ENCODE peak calls at places on chromosome 10, in nine cellular contexts. One of them, this sample, is unnamed.

GRCh38 chr10:60535427-60535826 is 145.8 kb upstream of the ANK3 start:
- DNase-seq in RWPE2: no peak
- DNase-seq in stimulated activated naive B cell treated with anti-CD40 and anti-IgM and Interleukin-4, amounts not matched to agents 10 μg/mL and 1 μg/mL and 100 μg/mL, for 72 hours: no peak
- DNase-seq in AG08395: no peak
- DNase-seq in adipocyte: no peak
- DNase-seq in T1000: no peak
- DNase-seq in fibroblast of the aortic adventitia: no peak
- DNase-seq in psoas muscle: no peak
- DNase-seq in stimulated activated CD4-positive, alpha-beta T cell treated with anti-CD3 and anti-CD28 coated beads, TNF-alpha, amount 100 ng/mL, for 4 hours: no peak
- DNase-seq in this sample: no peak

GRCh38 chr10:70435241-70436085 is 6.0 kb downstream of the NODAL start:
- DNase-seq in T1000: no peak
- DNase-seq in AG08395: no peak
- DNase-seq in adipocyte: no peak
- DNase-seq in RWPE2: no peak
- DNase-seq in stimulated activated naive B cell treated with anti-CD40 and anti-IgM and Interleukin-4, amounts not matched to agents 10 μg/mL and 1 μg/mL and 100 μg/mL, for 72 hours: no peak
- DNase-seq in psoas muscle: no peak
- DNase-seq in stimulated activated CD4-positive, alpha-beta T cell treated with anti-CD3 and anti-CD28 coated beads, TNF-alpha, amount 100 ng/mL, for 4 hours: no peak
- DNase-seq in fibroblast of the aortic adventitia: no peak
- DNase-seq in this sample: no peak

GRCh38 chr10:86253171-86254072 is 113.2 kb downstream of the GRID1 start:
- DNase-seq in T1000: no peak
- DNase-seq in adipocyte: no peak
- DNase-seq in fibroblast of the aortic adventitia: no peak
- DNase-seq in AG08395: no peak
- DNase-seq in psoas muscle: no peak
- DNase-seq in RWPE2: no peak
- DNase-seq in stimulated activated naive B cell treated with anti-CD40 and anti-IgM and Interleukin-4, amounts not matched to agents 10 μg/mL and 1 μg/mL and 100 μg/mL, for 72 hours: no peak
- DNase-seq in stimulated activated CD4-positive, alpha-beta T cell treated with anti-CD3 and anti-CD28 coated beads, TNF-alpha, amount 100 ng/mL, for 4 hours: no peak
- DNase-seq in this sample: no peak

GRCh38 chr10:10855178-10855577 is 162.5 kb upstream of the CELF2 start:
- DNase-seq in fibroblast of the aortic adventitia: no peak
- DNase-seq in stimulated activated CD4-positive, alpha-beta T cell treated with anti-CD3 and anti-CD28 coated beads, TNF-alpha, amount 100 ng/mL, for 4 hours: no peak
- DNase-seq in RWPE2: no peak
- DNase-seq in T1000: no peak
- DNase-seq in psoas muscle: no peak
- DNase-seq in stimulated activated naive B cell treated with anti-CD40 and anti-IgM and Interleukin-4, amounts not matched to agents 10 μg/mL and 1 μg/mL and 100 μg/mL, for 72 hours: peak; percentile 5
- DNase-seq in adipocyte: no peak
- DNase-seq in AG08395: no peak
- DNase-seq in this sample: no peak

GRCh38 chr10:78203915-78204818 is 170.5 kb downstream of the RPS24 start:
- DNase-seq in stimulated activated naive B cell treated with anti-CD40 and anti-IgM and Interleukin-4, amounts not matched to agents 10 μg/mL and 1 μg/mL and 100 μg/mL, for 72 hours: no peak
- DNase-seq in stimulated activated CD4-positive, alpha-beta T cell treated with anti-CD3 and anti-CD28 coated beads, TNF-alpha, amount 100 ng/mL, for 4 hours: no peak
- DNase-seq in T1000: peak; percentile 26
- DNase-seq in fibroblast of the aortic adventitia: peak; percentile 36
- DNase-seq in adipocyte: no peak
- DNase-seq in RWPE2: peak; percentile 30
- DNase-seq in psoas muscle: no peak
- DNase-seq in AG08395: peak; percentile 46
- DNase-seq in this sample: peak; percentile 29

GRCh38 chr10:6242089-6242488 is 39.4 kb downstream of the PFKFB3 start:
- DNase-seq in adipocyte: no peak
- DNase-seq in psoas muscle: no peak
- DNase-seq in fibroblast of the aortic adventitia: no peak
- DNase-seq in T1000: no peak
- DNase-seq in RWPE2: no peak
- DNase-seq in stimulated activated CD4-positive, alpha-beta T cell treated with anti-CD3 and anti-CD28 coated beads, TNF-alpha, amount 100 ng/mL, for 4 hours: no peak
- DNase-seq in stimulated activated naive B cell treated with anti-CD40 and anti-IgM and Interleukin-4, amounts not matched to agents 10 μg/mL and 1 μg/mL and 100 μg/mL, for 72 hours: no peak
- DNase-seq in AG08395: no peak
- DNase-seq in this sample: no peak

GRCh38 chr10:34739915-34740314 is 75.2 kb downstream of the PARD3 start:
- DNase-seq in stimulated activated CD4-positive, alpha-beta T cell treated with anti-CD3 and anti-CD28 coated beads, TNF-alpha, amount 100 ng/mL, for 4 hours: no peak
- DNase-seq in T1000: no peak
- DNase-seq in psoas muscle: peak; percentile 79
- DNase-seq in adipocyte: peak; percentile 87
- DNase-seq in AG08395: peak; percentile 64
- DNase-seq in RWPE2: no peak
- DNase-seq in stimulated activated naive B cell treated with anti-CD40 and anti-IgM and Interleukin-4, amounts not matched to agents 10 μg/mL and 1 μg/mL and 100 μg/mL, for 72 hours: no peak
- DNase-seq in fibroblast of the aortic adventitia: peak; percentile 91
- DNase-seq in this sample: peak; percentile 80

GRCh38 chr10:49594594-49594993 is 15.5 kb upstream of the SLC18A3 start:
- DNase-seq in psoas muscle: no peak
- DNase-seq in stimulated activated CD4-positive, alpha-beta T cell treated with anti-CD3 and anti-CD28 coated beads, TNF-alpha, amount 100 ng/mL, for 4 hours: no peak
- DNase-seq in stimulated activated naive B cell treated with anti-CD40 and anti-IgM and Interleukin-4, amounts not matched to agents 10 μg/mL and 1 μg/mL and 100 μg/mL, for 72 hours: no peak
- DNase-seq in adipocyte: peak; percentile 88
- DNase-seq in fibroblast of the aortic adventitia: peak; percentile 82
- DNase-seq in AG08395: peak; percentile 85
- DNase-seq in T1000: peak; percentile 36
- DNase-seq in RWPE2: no peak
- DNase-seq in this sample: peak; percentile 88

GRCh38 chr10:49273082-49273465 is 25.9 kb upstream of the C10orf71 start:
- DNase-seq in fibroblast of the aortic adventitia: no peak
- DNase-seq in T1000: no peak
- DNase-seq in psoas muscle: no peak
- DNase-seq in stimulated activated naive B cell treated with anti-CD40 and anti-IgM and Interleukin-4, amounts not matched to agents 10 μg/mL and 1 μg/mL and 100 μg/mL, for 72 hours: no peak
- DNase-seq in RWPE2: no peak
- DNase-seq in AG08395: no peak
- DNase-seq in stimulated activated CD4-positive, alpha-beta T cell treated with anti-CD3 and anti-CD28 coated beads, TNF-alpha, amount 100 ng/mL, for 4 hours: no peak
- DNase-seq in adipocyte: no peak
- DNase-seq in this sample: no peak

GRCh38 chr10:10803273-10803672 is 214.4 kb upstream of the CELF2 start:
- DNase-seq in stimulated activated CD4-positive, alpha-beta T cell treated with anti-CD3 and anti-CD28 coated beads, TNF-alpha, amount 100 ng/mL, for 4 hours: no peak
- DNase-seq in psoas muscle: no peak
- DNase-seq in fibroblast of the aortic adventitia: peak; percentile 86
- DNase-seq in adipocyte: no peak
- DNase-seq in stimulated activated naive B cell treated with anti-CD40 and anti-IgM and Interleukin-4, amounts not matched to agents 10 μg/mL and 1 μg/mL and 100 μg/mL, for 72 hours: no peak
- DNase-seq in RWPE2: no peak
- DNase-seq in T1000: no peak
- DNase-seq in AG08395: no peak
- DNase-seq in this sample: peak; percentile 26

GRCh38 chr10:80444646-80445319 is 9.3 kb upstream of the TSPAN14 start:
- DNase-seq in stimulated activated naive B cell treated with anti-CD40 and anti-IgM and Interleukin-4, amounts not matched to agents 10 μg/mL and 1 μg/mL and 100 μg/mL, for 72 hours: no peak
- DNase-seq in stimulated activated CD4-positive, alpha-beta T cell treated with anti-CD3 and anti-CD28 coated beads, TNF-alpha, amount 100 ng/mL, for 4 hours: peak; percentile 55
- DNase-seq in fibroblast of the aortic adventitia: peak; percentile 83
- DNase-seq in AG08395: peak; percentile 81
- DNase-seq in T1000: no peak
- DNase-seq in adipocyte: peak; percentile 84
- DNase-seq in RWPE2: no peak
- DNase-seq in psoas muscle: peak; percentile 77
- DNase-seq in this sample: peak; percentile 86

GRCh38 chr10:90847436-90847835 is 10.4 kb downstream of the HTR7 start:
- DNase-seq in psoas muscle: no peak
- DNase-seq in T1000: no peak
- DNase-seq in stimulated activated CD4-positive, alpha-beta T cell treated with anti-CD3 and anti-CD28 coated beads, TNF-alpha, amount 100 ng/mL, for 4 hours: no peak
- DNase-seq in AG08395: peak; percentile 35
- DNase-seq in fibroblast of the aortic adventitia: peak; percentile 75
- DNase-seq in stimulated activated naive B cell treated with anti-CD40 and anti-IgM and Interleukin-4, amounts not matched to agents 10 μg/mL and 1 μg/mL and 100 μg/mL, for 72 hours: no peak
- DNase-seq in adipocyte: peak; percentile 51
- DNase-seq in RWPE2: no peak
- DNase-seq in this sample: peak; percentile 35

GRCh38 chr10:71868192-71868697 is 17.2 kb upstream of the PSAP start:
- DNase-seq in RWPE2: peak; percentile 74
- DNase-seq in stimulated activated CD4-positive, alpha-beta T cell treated with anti-CD3 and anti-CD28 coated beads, TNF-alpha, amount 100 ng/mL, for 4 hours: no peak
- DNase-seq in fibroblast of the aortic adventitia: peak; percentile 68
- DNase-seq in T1000: peak; percentile 30
- DNase-seq in adipocyte: peak; percentile 61
- DNase-seq in psoas muscle: peak; percentile 77
- DNase-seq in AG08395: peak; percentile 76
- DNase-seq in stimulated activated naive B cell treated with anti-CD40 and anti-IgM and Interleukin-4, amounts not matched to agents 10 μg/mL and 1 μg/mL and 100 μg/mL, for 72 hours: no peak
- DNase-seq in this sample: peak; percentile 66

GRCh38 chr10:2938869-2939268 is 128.5 kb upstream of the PFKP start:
- DNase-seq in T1000: no peak
- DNase-seq in adipocyte: peak; percentile 57
- DNase-seq in stimulated activated naive B cell treated with anti-CD40 and anti-IgM and Interleukin-4, amounts not matched to agents 10 μg/mL and 1 μg/mL and 100 μg/mL, for 72 hours: no peak
- DNase-seq in AG08395: peak; percentile 28
- DNase-seq in psoas muscle: no peak
- DNase-seq in fibroblast of the aortic adventitia: peak; percentile 35
- DNase-seq in RWPE2: no peak
- DNase-seq in stimulated activated CD4-positive, alpha-beta T cell treated with anti-CD3 and anti-CD28 coated beads, TNF-alpha, amount 100 ng/mL, for 4 hours: no peak
- DNase-seq in this sample: peak; percentile 44

GRCh38 chr10:32402499-32402898 is 43.4 kb upstream of the CCDC7 start:
- DNase-seq in adipocyte: no peak
- DNase-seq in psoas muscle: no peak
- DNase-seq in AG08395: no peak
- DNase-seq in RWPE2: no peak
- DNase-seq in T1000: no peak
- DNase-seq in stimulated activated CD4-positive, alpha-beta T cell treated with anti-CD3 and anti-CD28 coated beads, TNF-alpha, amount 100 ng/mL, for 4 hours: no peak
- DNase-seq in stimulated activated naive B cell treated with anti-CD40 and anti-IgM and Interleukin-4, amounts not matched to agents 10 μg/mL and 1 μg/mL and 100 μg/mL, for 72 hours: no peak
- DNase-seq in fibroblast of the aortic adventitia: no peak
- DNase-seq in this sample: no peak

GRCh38 chr10:79153753-79154152 is 85.0 kb downstream of the ZMIZ1 start:
- DNase-seq in fibroblast of the aortic adventitia: no peak
- DNase-seq in AG08395: no peak
- DNase-seq in stimulated activated CD4-positive, alpha-beta T cell treated with anti-CD3 and anti-CD28 coated beads, TNF-alpha, amount 100 ng/mL, for 4 hours: no peak
- DNase-seq in stimulated activated naive B cell treated with anti-CD40 and anti-IgM and Interleukin-4, amounts not matched to agents 10 μg/mL and 1 μg/mL and 100 μg/mL, for 72 hours: no peak
- DNase-seq in T1000: no peak
- DNase-seq in psoas muscle: peak; percentile 95
- DNase-seq in RWPE2: no peak
- DNase-seq in adipocyte: no peak
- DNase-seq in this sample: no peak

GRCh38 chr10:119762035-119762434 is 36.2 kb downstream of the INPP5F start:
- DNase-seq in stimulated activated naive B cell treated with anti-CD40 and anti-IgM and Interleukin-4, amounts not matched to agents 10 μg/mL and 1 μg/mL and 100 μg/mL, for 72 hours: no peak
- DNase-seq in adipocyte: no peak
- DNase-seq in fibroblast of the aortic adventitia: no peak
- DNase-seq in T1000: no peak
- DNase-seq in AG08395: no peak
- DNase-seq in RWPE2: no peak
- DNase-seq in stimulated activated CD4-positive, alpha-beta T cell treated with anti-CD3 and anti-CD28 coated beads, TNF-alpha, amount 100 ng/mL, for 4 hours: no peak
- DNase-seq in psoas muscle: no peak
- DNase-seq in this sample: no peak

GRCh38 chr10:1603181-1603580 is 134.1 kb downstream of the ADARB2 start:
- DNase-seq in fibroblast of the aortic adventitia: no peak
- DNase-seq in stimulated activated CD4-positive, alpha-beta T cell treated with anti-CD3 and anti-CD28 coated beads, TNF-alpha, amount 100 ng/mL, for 4 hours: no peak
- DNase-seq in AG08395: no peak
- DNase-seq in psoas muscle: no peak
- DNase-seq in T1000: no peak
- DNase-seq in stimulated activated naive B cell treated with anti-CD40 and anti-IgM and Interleukin-4, amounts not matched to agents 10 μg/mL and 1 μg/mL and 100 μg/mL, for 72 hours: no peak
- DNase-seq in RWPE2: no peak
- DNase-seq in adipocyte: no peak
- DNase-seq in this sample: no peak

GRCh38 chr10:96470108-96470743 is 43.5 kb downstream of the TLL2 start:
- DNase-seq in stimulated activated CD4-positive, alpha-beta T cell treated with anti-CD3 and anti-CD28 coated beads, TNF-alpha, amount 100 ng/mL, for 4 hours: no peak
- DNase-seq in RWPE2: peak; percentile 34
- DNase-seq in adipocyte: peak; percentile 29
- DNase-seq in fibroblast of the aortic adventitia: peak; percentile 24
- DNase-seq in AG08395: peak; percentile 49
- DNase-seq in T1000: no peak
- DNase-seq in stimulated activated naive B cell treated with anti-CD40 and anti-IgM and Interleukin-4, amounts not matched to agents 10 μg/mL and 1 μg/mL and 100 μg/mL, for 72 hours: peak; percentile 13
- DNase-seq in psoas muscle: no peak
- DNase-seq in this sample: peak; percentile 60

GRCh38 chr10:71649631-71650030 is 69.9 kb downstream of the C10orf105 start:
- DNase-seq in adipocyte: no peak
- DNase-seq in psoas muscle: no peak
- DNase-seq in stimulated activated naive B cell treated with anti-CD40 and anti-IgM and Interleukin-4, amounts not matched to agents 10 μg/mL and 1 μg/mL and 100 μg/mL, for 72 hours: no peak
- DNase-seq in RWPE2: no peak
- DNase-seq in T1000: no peak
- DNase-seq in fibroblast of the aortic adventitia: no peak
- DNase-seq in stimulated activated CD4-positive, alpha-beta T cell treated with anti-CD3 and anti-CD28 coated beads, TNF-alpha, amount 100 ng/mL, for 4 hours: no peak
- DNase-seq in AG08395: no peak
- DNase-seq in this sample: no peak

This sample was measured in GM03348.